ENCODE peak calls at places on chromosomes 6 and 20, in six cellular contexts. One of them, this sample, is unnamed.

GRCh38 chr6:17408081-17408480 is 14.7 kb downstream of the CAP2 start:
- DNase-seq in endothelial cell of umbilical vein: no peak
- DNase-seq in K562: no peak
- DNase-seq in esophagus muscularis mucosa: no peak
- DNase-seq in Panc1: no peak
- DNase-seq in upper lobe of left lung: no peak
- DNase-seq in this sample: no peak

GRCh38 chr6:14053776-14054175 is 63.8 kb upstream of the CD83 start:
- DNase-seq in endothelial cell of umbilical vein: no peak
- DNase-seq in K562: no peak
- DNase-seq in esophagus muscularis mucosa: no peak
- DNase-seq in Panc1: no peak
- DNase-seq in upper lobe of left lung: no peak
- DNase-seq in this sample: no peak

GRCh38 chr20:13119583-13119982 is 101.5 kb upstream of the ISM1 start:
- DNase-seq in endothelial cell of umbilical vein: peak
- DNase-seq in K562: peak
- DNase-seq in esophagus muscularis mucosa: no peak
- DNase-seq in Panc1: peak
- DNase-seq in upper lobe of left lung: no peak
- DNase-seq in this sample: no peak

GRCh38 chr20:17772005-17772343 is 72.2 kb downstream of the BANF2 start:
- DNase-seq in endothelial cell of umbilical vein: no peak
- DNase-seq in K562: no peak
- DNase-seq in esophagus muscularis mucosa: no peak
- DNase-seq in Panc1: no peak
- DNase-seq in upper lobe of left lung: no peak
- DNase-seq in this sample: no peak

GRCh38 chr6:166360243-166361079 is 18.1 kb upstream of the SFT2D1 start:
- DNase-seq in endothelial cell of umbilical vein: no peak
- DNase-seq in K562: no peak
- DNase-seq in esophagus muscularis mucosa: no peak
- DNase-seq in Panc1: no peak
- DNase-seq in upper lobe of left lung: no peak
- DNase-seq in this sample: no peak

GRCh38 chr6:28940859-28941680 is 17.3 kb upstream of the TRIM27 start:
- DNase-seq in endothelial cell of umbilical vein: peak
- DNase-seq in K562: peak
- DNase-seq in esophagus muscularis mucosa: peak
- DNase-seq in Panc1: peak
- DNase-seq in upper lobe of left lung: peak
- DNase-seq in this sample: peak

GRCh38 chr6:65006788-65007187 is 700.2 kb downstream of the EYS start:
- DNase-seq in endothelial cell of umbilical vein: no peak
- DNase-seq in K562: no peak
- DNase-seq in esophagus muscularis mucosa: no peak
- DNase-seq in Panc1: no peak
- DNase-seq in upper lobe of left lung: no peak
- DNase-seq in this sample: no peak

GRCh38 chr20:9031951-9032350 is 36.9 kb upstream of the PLCB4 start:
- DNase-seq in endothelial cell of umbilical vein: no peak
- DNase-seq in K562: no peak
- DNase-seq in esophagus muscularis mucosa: no peak
- DNase-seq in Panc1: no peak
- DNase-seq in upper lobe of left lung: no peak
- DNase-seq in this sample: no peak

GRCh38 chr20:58751956-58752355 is 59.4 kb downstream of the NPEPL1 start:
- DNase-seq in endothelial cell of umbilical vein: no peak
- DNase-seq in K562: no peak
- DNase-seq in esophagus muscularis mucosa: peak
- DNase-seq in Panc1: no peak
- DNase-seq in upper lobe of left lung: no peak
- DNase-seq in this sample: peak

GRCh38 chr6:152399409-152399808 is 237.8 kb downstream of the SYNE1 start:
- DNase-seq in endothelial cell of umbilical vein: no peak
- DNase-seq in K562: no peak
- DNase-seq in esophagus muscularis mucosa: no peak
- DNase-seq in Panc1: no peak
- DNase-seq in upper lobe of left lung: peak
- DNase-seq in this sample: no peak

GRCh38 chr6:170186909-170187668 is 103.8 kb downstream of the DLL1 start:
- DNase-seq in endothelial cell of umbilical vein: no peak
- DNase-seq in K562: no peak
- DNase-seq in esophagus muscularis mucosa: peak
- DNase-seq in Panc1: no peak
- DNase-seq in upper lobe of left lung: peak
- DNase-seq in this sample: no peak

GRCh38 chr6:27505209-27506027 is 32.5 kb upstream of the ZNF184 start:
- DNase-seq in endothelial cell of umbilical vein: peak
- DNase-seq in K562: peak
- DNase-seq in esophagus muscularis mucosa: no peak
- DNase-seq in Panc1: peak
- DNase-seq in upper lobe of left lung: peak
- DNase-seq in this sample: no peak

GRCh38 chr20:50373674-50374286 is 136.4 kb upstream of the PTPN1 start:
- DNase-seq in endothelial cell of umbilical vein: no peak
- DNase-seq in K562: peak
- DNase-seq in esophagus muscularis mucosa: no peak
- DNase-seq in Panc1: no peak
- DNase-seq in upper lobe of left lung: no peak
- DNase-seq in this sample: no peak

GRCh38 chr20:50744143-50744792 is 12.9 kb downstream of the PARD6B start:
- DNase-seq in endothelial cell of umbilical vein: peak
- DNase-seq in K562: peak
- DNase-seq in esophagus muscularis mucosa: no peak
- DNase-seq in Panc1: no peak
- DNase-seq in upper lobe of left lung: peak
- DNase-seq in this sample: peak

GRCh38 chr6:169956580-169956979 is 205.2 kb downstream of the ERMARD start:
- DNase-seq in endothelial cell of umbilical vein: no peak
- DNase-seq in K562: no peak
- DNase-seq in esophagus muscularis mucosa: no peak
- DNase-seq in Panc1: no peak
- DNase-seq in upper lobe of left lung: peak
- DNase-seq in this sample: peak

GRCh38 chr6:169832247-169832948 is 81.0 kb downstream of the ERMARD start:
- DNase-seq in endothelial cell of umbilical vein: peak
- DNase-seq in K562: no peak
- DNase-seq in esophagus muscularis mucosa: peak
- DNase-seq in Panc1: no peak
- DNase-seq in upper lobe of left lung: no peak
- DNase-seq in this sample: peak

GRCh38 chr6:4025681-4026080 is 53.3 kb downstream of the FAM217A start:
- DNase-seq in endothelial cell of umbilical vein: no peak
- DNase-seq in K562: no peak
- DNase-seq in esophagus muscularis mucosa: no peak
- DNase-seq in Panc1: no peak
- DNase-seq in upper lobe of left lung: no peak
- DNase-seq in this sample: no peak

GRCh38 chr6:39882567-39882953 is 51.7 kb downstream of the MOCS1 start:
- DNase-seq in endothelial cell of umbilical vein: peak
- DNase-seq in K562: no peak
- DNase-seq in esophagus muscularis mucosa: no peak
- DNase-seq in Panc1: no peak
- DNase-seq in upper lobe of left lung: no peak
- DNase-seq in this sample: no peak

GRCh38 chr6:35370799-35371493 is 28.6 kb downstream of the PPARD start:
- DNase-seq in endothelial cell of umbilical vein: no peak
- DNase-seq in K562: no peak
- DNase-seq in esophagus muscularis mucosa: no peak
- DNase-seq in Panc1: no peak
- DNase-seq in upper lobe of left lung: peak
- DNase-seq in this sample: no peak

GRCh38 chr6:35370124-35370741 is 27.9 kb downstream of the PPARD start:
- DNase-seq in endothelial cell of umbilical vein: peak
- DNase-seq in K562: no peak
- DNase-seq in esophagus muscularis mucosa: peak
- DNase-seq in Panc1: no peak
- DNase-seq in upper lobe of left lung: peak
- DNase-seq in this sample: peak

GRCh38 chr6:35365599-35366596 is 23.5 kb downstream of the PPARD start:
- DNase-seq in endothelial cell of umbilical vein: no peak
- DNase-seq in K562: no peak
- DNase-seq in esophagus muscularis mucosa: no peak
- DNase-seq in Panc1: no peak
- DNase-seq in upper lobe of left lung: no peak
- DNase-seq in this sample: no peak

GRCh38 chr6:35367646-35368037 is 25.3 kb downstream of the PPARD start:
- DNase-seq in endothelial cell of umbilical vein: no peak
- DNase-seq in K562: no peak
- DNase-seq in esophagus muscularis mucosa: no peak
- DNase-seq in Panc1: no peak
- DNase-seq in upper lobe of left lung: no peak
- DNase-seq in this sample: no peak

GRCh38 chr6:35368038-35368887 is 25.9 kb downstream of the PPARD start:
- DNase-seq in endothelial cell of umbilical vein: peak
- DNase-seq in K562: no peak
- DNase-seq in esophagus muscularis mucosa: no peak
- DNase-seq in Panc1: no peak
- DNase-seq in upper lobe of left lung: no peak
- DNase-seq in this sample: no peak
- TF ChIP-seq POLR2AphosphoS5 in endothelial cell of umbilical vein: no peak
- TF ChIP-seq POLR2AphosphoS5 in K562: no peak
- TF ChIP-seq POLR2AphosphoS5 in esophagus muscularis mucosa: no peak
- TF ChIP-seq POLR2AphosphoS5 in Panc1: no peak
- TF ChIP-seq POLR2AphosphoS5 in upper lobe of left lung: no peak
- TF ChIP-seq POLR2AphosphoS5 in this sample: no peak

GRCh38 chr20:31907046-31907445 is 36.6 kb downstream of the TTLL9 start:
- DNase-seq in endothelial cell of umbilical vein: no peak
- DNase-seq in K562: no peak
- DNase-seq in esophagus muscularis mucosa: no peak
- DNase-seq in Panc1: no peak
- DNase-seq in upper lobe of left lung: no peak
- DNase-seq in this sample: no peak

GRCh38 chr20:31908016-31908415 is 37.6 kb downstream of the TTLL9 start:
- DNase-seq in endothelial cell of umbilical vein: no peak
- DNase-seq in K562: no peak
- DNase-seq in esophagus muscularis mucosa: no peak
- DNase-seq in Panc1: no peak
- DNase-seq in upper lobe of left lung: no peak
- DNase-seq in this sample: no peak

GRCh38 chr20:31903630-31904386 is 33.4 kb downstream of the TTLL9 start:
- DNase-seq in endothelial cell of umbilical vein: no peak
- DNase-seq in K562: no peak
- DNase-seq in esophagus muscularis mucosa: no peak
- DNase-seq in Panc1: no peak
- DNase-seq in upper lobe of left lung: no peak
- DNase-seq in this sample: no peak

GRCh38 chr20:31908424-31908823 is 38.0 kb downstream of the TTLL9 start:
- DNase-seq in endothelial cell of umbilical vein: no peak
- DNase-seq in K562: no peak
- DNase-seq in esophagus muscularis mucosa: no peak
- DNase-seq in Panc1: no peak
- DNase-seq in upper lobe of left lung: no peak
- DNase-seq in this sample: no peak

DNA sequence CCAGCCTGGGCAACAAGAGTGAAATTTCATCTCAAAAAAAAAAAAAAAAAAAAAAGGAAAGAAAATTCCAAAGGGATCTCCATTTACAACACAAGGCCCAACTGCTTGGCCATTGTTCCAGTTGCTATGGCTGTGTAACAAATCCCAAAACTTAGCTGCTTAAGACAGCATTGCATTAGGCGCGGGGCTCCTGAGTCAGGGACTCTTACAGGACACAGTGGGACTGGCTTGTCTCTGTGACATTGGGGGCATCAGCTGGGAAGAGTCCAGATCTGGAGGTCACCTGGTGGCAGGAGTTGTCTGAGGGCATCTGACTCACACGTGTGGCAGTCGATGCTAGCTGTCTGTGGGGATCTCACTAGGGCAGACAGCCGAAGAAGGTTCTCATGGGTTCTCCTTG is 35.6 kb downstream of the TTLL9 start:
- DNase-seq in endothelial cell of umbilical vein: no peak
- DNase-seq in K562: no peak
- DNase-seq in esophagus muscularis mucosa: no peak
- DNase-seq in Panc1: no peak
- DNase-seq in upper lobe of left lung: no peak
- DNase-seq in this sample: no peak
- TF ChIP-seq POLR2AphosphoS5 in endothelial cell of umbilical vein: no peak
- TF ChIP-seq POLR2AphosphoS5 in K562: no peak
- TF ChIP-seq POLR2AphosphoS5 in esophagus muscularis mucosa: no peak
- TF ChIP-seq POLR2AphosphoS5 in Panc1: no peak
- TF ChIP-seq POLR2AphosphoS5 in upper lobe of left lung: no peak
- TF ChIP-seq POLR2AphosphoS5 in this sample: no peak

GRCh38 chr20:23868321-23868720 is 11.2 kb downstream of the CST5 start:
- DNase-seq in endothelial cell of umbilical vein: no peak
- DNase-seq in K562: no peak
- DNase-seq in esophagus muscularis mucosa: no peak
- DNase-seq in Panc1: no peak
- DNase-seq in upper lobe of left lung: no peak
- DNase-seq in this sample: no peak

GRCh38 chr20:23869520-23869919 is 10.0 kb downstream of the CST5 start:
- DNase-seq in endothelial cell of umbilical vein: no peak
- DNase-seq in K562: no peak
- DNase-seq in esophagus muscularis mucosa: no peak
- DNase-seq in Panc1: no peak
- DNase-seq in upper lobe of left lung: no peak
- DNase-seq in this sample: no peak

GRCh38 chr20:23870461-23870860 is 9.1 kb downstream of the CST5 start:
- DNase-seq in endothelial cell of umbilical vein: no peak
- DNase-seq in K562: no peak
- DNase-seq in esophagus muscularis mucosa: peak
- DNase-seq in Panc1: no peak
- DNase-seq in upper lobe of left lung: no peak
- DNase-seq in this sample: no peak

GRCh38 chr20:23867152-23867776 is 12.3 kb downstream of the CST5 start:
- DNase-seq in endothelial cell of umbilical vein: no peak
- DNase-seq in K562: no peak
- DNase-seq in esophagus muscularis mucosa: no peak
- DNase-seq in Panc1: no peak
- DNase-seq in upper lobe of left lung: no peak
- DNase-seq in this sample: no peak
- TF ChIP-seq POLR2AphosphoS5 in endothelial cell of umbilical vein: no peak
- TF ChIP-seq POLR2AphosphoS5 in K562: no peak
- TF ChIP-seq POLR2AphosphoS5 in esophagus muscularis mucosa: no peak
- TF ChIP-seq POLR2AphosphoS5 in Panc1: no peak
- TF ChIP-seq POLR2AphosphoS5 in upper lobe of left lung: no peak
- TF ChIP-seq POLR2AphosphoS5 in this sample: no peak

DNA sequence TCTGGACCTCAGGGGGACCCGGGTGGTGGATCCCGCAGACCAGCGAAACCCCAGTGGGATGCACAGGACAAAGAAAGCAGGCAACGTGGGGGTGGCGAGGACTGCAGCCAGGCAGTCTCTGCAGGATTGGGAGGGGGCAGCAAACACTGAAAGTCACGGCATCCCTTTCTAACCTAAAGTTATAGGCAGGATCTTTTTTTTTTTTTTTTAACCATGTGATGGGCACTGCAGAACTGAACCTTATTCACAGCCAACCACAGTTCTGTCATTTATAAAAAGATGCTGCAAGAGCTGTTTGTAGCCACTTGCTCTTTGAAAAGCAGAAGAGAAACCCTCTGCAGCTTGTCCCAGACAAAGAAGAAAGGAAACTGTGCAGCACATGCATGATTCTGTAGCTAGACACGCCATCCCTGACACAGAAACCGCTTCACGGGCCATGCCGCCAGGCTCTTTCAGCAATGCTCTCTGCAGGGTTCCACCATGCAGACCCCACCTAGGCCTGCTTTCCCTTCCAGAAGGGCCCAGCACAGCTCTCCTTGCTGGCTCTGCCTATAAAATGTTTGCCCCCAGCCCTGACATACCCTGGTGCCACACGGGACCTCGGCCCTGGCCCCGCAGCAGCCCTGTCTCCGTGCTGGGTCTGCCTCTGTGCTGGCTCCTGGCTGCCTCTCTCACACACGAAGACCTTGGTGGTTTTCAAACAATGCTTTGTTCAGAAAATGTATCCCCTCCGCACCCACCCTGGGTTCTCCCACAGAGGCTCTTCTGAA is 70.8 kb downstream of the PYGB start:
- DNase-seq in endothelial cell of umbilical vein: no peak
- DNase-seq in K562: no peak
- DNase-seq in esophagus muscularis mucosa: no peak
- DNase-seq in Panc1: no peak
- DNase-seq in upper lobe of left lung: no peak
- DNase-seq in this sample: peak
- TF ChIP-seq POLR2AphosphoS5 in endothelial cell of umbilical vein: no peak
- TF ChIP-seq POLR2AphosphoS5 in K562: no peak
- TF ChIP-seq POLR2AphosphoS5 in esophagus muscularis mucosa: peak
- TF ChIP-seq POLR2AphosphoS5 in Panc1: no peak
- TF ChIP-seq POLR2AphosphoS5 in upper lobe of left lung: no peak
- TF ChIP-seq POLR2AphosphoS5 in this sample: no peak

This sample was measured in stomach.